ENCODE peak calls at places on chromosomes 6 and 20, in four cellular contexts. One of them, this sample, is unnamed.

GRCh38 chr6:135062735-135063134 is 8.1 kb upstream of the HBS1L start:
- DNase-seq in choroid plexus epithelial cell: no peak
- DNase-seq in DMS79: no peak
- DNase-seq in GM20000: no peak
- DNase-seq in this sample: no peak

GRCh38 chr6:144936764-144937163 is 651.6 kb downstream of the UTRN start:
- DNase-seq in choroid plexus epithelial cell: peak
- DNase-seq in DMS79: no peak
- DNase-seq in GM20000: no peak
- DNase-seq in this sample: peak

GRCh38 chr6:33428219-33428890 is 8.5 kb downstream of the SYNGAP1 start:
- DNase-seq in choroid plexus epithelial cell: no peak
- DNase-seq in DMS79: no peak
- DNase-seq in GM20000: peak
- DNase-seq in this sample: peak

GRCh38 chr6:150877928-150878327 is 12.4 kb downstream of the MTHFD1L start:
- DNase-seq in choroid plexus epithelial cell: no peak
- DNase-seq in DMS79: no peak
- DNase-seq in GM20000: no peak
- DNase-seq in this sample: no peak

GRCh38 chr6:122651604-122652003 is 41.4 kb downstream of the PKIB start:
- DNase-seq in choroid plexus epithelial cell: peak
- DNase-seq in DMS79: no peak
- DNase-seq in GM20000: no peak
- DNase-seq in this sample: no peak

GRCh38 chr20:4227085-4227821 is 211.9 kb upstream of the RNF24 start:
- DNase-seq in choroid plexus epithelial cell: peak
- DNase-seq in DMS79: no peak
- DNase-seq in GM20000: no peak
- DNase-seq in this sample: peak

GRCh38 chr6:35213161-35213823 is 464 bp upstream of the SCUBE3 start:
- DNase-seq in choroid plexus epithelial cell: no peak
- DNase-seq in DMS79: no peak
- DNase-seq in GM20000: no peak
- DNase-seq in this sample: no peak

GRCh38 chr6:156832166-156832743 is 55.1 kb downstream of the ARID1B start:
- DNase-seq in choroid plexus epithelial cell: peak
- DNase-seq in DMS79: peak
- DNase-seq in GM20000: no peak
- DNase-seq in this sample: peak

GRCh38 chr6:134288538-134289203 is 29.2 kb downstream of the SGK1 start:
- DNase-seq in choroid plexus epithelial cell: peak
- DNase-seq in DMS79: no peak
- DNase-seq in GM20000: peak
- DNase-seq in this sample: peak

GRCh38 chr6:21099338-21100314 is 493.9 kb upstream of the SOX4 start:
- DNase-seq in choroid plexus epithelial cell: no peak
- DNase-seq in DMS79: no peak
- DNase-seq in GM20000: no peak
- DNase-seq in this sample: no peak

GRCh38 chr6:5025911-5026819 is 22.3 kb upstream of the RPP40 start:
- DNase-seq in choroid plexus epithelial cell: peak
- DNase-seq in DMS79: peak
- DNase-seq in GM20000: no peak
- DNase-seq in this sample: peak

GRCh38 chr6:21886601-21887091 is 293.1 kb downstream of the SOX4 start:
- DNase-seq in choroid plexus epithelial cell: peak
- DNase-seq in DMS79: no peak
- DNase-seq in GM20000: no peak
- DNase-seq in this sample: peak

GRCh38 chr6:69584536-69584912 is 212.3 kb downstream of the LMBRD1 start:
- DNase-seq in choroid plexus epithelial cell: no peak
- DNase-seq in DMS79: no peak
- DNase-seq in GM20000: no peak
- DNase-seq in this sample: peak

GRCh38 chr6:132391391-132392291 is 9.6 kb downstream of the MOXD1 start:
- DNase-seq in choroid plexus epithelial cell: peak
- DNase-seq in DMS79: no peak
- DNase-seq in GM20000: no peak
- DNase-seq in this sample: peak

GRCh38 chr6:118712955-118713354 is 61.6 kb upstream of the CEP85L start:
- DNase-seq in choroid plexus epithelial cell: peak
- DNase-seq in DMS79: no peak
- DNase-seq in GM20000: no peak
- DNase-seq in this sample: peak

GRCh38 chr6:54802775-54803631 is 43.6 kb upstream of the FAM83B start:
- DNase-seq in choroid plexus epithelial cell: peak
- DNase-seq in DMS79: no peak
- DNase-seq in GM20000: no peak
- DNase-seq in this sample: peak

GRCh38 chr6:45816674-45817297 is 198.9 kb downstream of the CLIC5 start:
- DNase-seq in choroid plexus epithelial cell: peak
- DNase-seq in DMS79: no peak
- DNase-seq in GM20000: no peak
- DNase-seq in this sample: peak

GRCh38 chr6:72691298-72691697 is 69.4 kb downstream of the KCNQ5 start:
- DNase-seq in choroid plexus epithelial cell: no peak
- DNase-seq in DMS79: no peak
- DNase-seq in GM20000: no peak
- DNase-seq in this sample: no peak

GRCh38 chr6:116251568-116252384 is 2.1 kb downstream of the TSPYL4 start:
- DNase-seq in choroid plexus epithelial cell: peak
- DNase-seq in DMS79: no peak
- DNase-seq in GM20000: no peak
- DNase-seq in this sample: peak

GRCh38 chr20:33561981-33562601 is 72.2 kb downstream of the CBFA2T2 start:
- DNase-seq in choroid plexus epithelial cell: peak
- DNase-seq in DMS79: peak
- DNase-seq in GM20000: no peak
- DNase-seq in this sample: peak

GRCh38 chr20:46897471-46897870 is 2.8 kb downstream of the EYA2 start:
- DNase-seq in choroid plexus epithelial cell: no peak
- DNase-seq in DMS79: no peak
- DNase-seq in GM20000: no peak
- DNase-seq in this sample: no peak

GRCh38 chr6:162856885-162857284 is 129.1 kb downstream of the PACRG start:
- DNase-seq in choroid plexus epithelial cell: peak
- DNase-seq in DMS79: no peak
- DNase-seq in GM20000: no peak
- DNase-seq in this sample: peak

GRCh38 chr6:129920103-129920798 is 59.1 kb upstream of the TMEM244 start:
- DNase-seq in choroid plexus epithelial cell: peak
- DNase-seq in DMS79: no peak
- DNase-seq in GM20000: no peak
- DNase-seq in this sample: peak

GRCh38 chr20:48041078-48041780 is 255.9 kb upstream of the SULF2 start:
- DNase-seq in choroid plexus epithelial cell: no peak
- DNase-seq in DMS79: no peak
- DNase-seq in GM20000: no peak
- DNase-seq in this sample: no peak

GRCh38 chr6:137589067-137589848 is 95.1 kb upstream of the OLIG3 start:
- DNase-seq in choroid plexus epithelial cell: peak
- DNase-seq in DMS79: no peak
- DNase-seq in GM20000: peak
- DNase-seq in this sample: peak

GRCh38 chr6:122555561-122555960 is 54.6 kb upstream of the PKIB start:
- DNase-seq in choroid plexus epithelial cell: no peak
- DNase-seq in DMS79: no peak
- DNase-seq in GM20000: no peak
- DNase-seq in this sample: no peak

GRCh38 chr20:61940491-61940890 is 125.2 kb downstream of the TAF4 start:
- DNase-seq in choroid plexus epithelial cell: no peak
- DNase-seq in DMS79: no peak
- DNase-seq in GM20000: no peak
- DNase-seq in this sample: no peak

GRCh38 chr6:34679552-34680255 is 16.9 kb downstream of the ILRUN start:
- DNase-seq in choroid plexus epithelial cell: no peak
- DNase-seq in DMS79: peak
- DNase-seq in GM20000: no peak
- DNase-seq in this sample: no peak

GRCh38 chr20:4053516-4053919 is 38.2 kb upstream of the RNF24 start:
- DNase-seq in choroid plexus epithelial cell: peak
- DNase-seq in DMS79: no peak
- DNase-seq in GM20000: no peak
- DNase-seq in this sample: peak

GRCh38 chr6:15871211-15871770 is 208.5 kb upstream of the DTNBP1 start:
- DNase-seq in choroid plexus epithelial cell: no peak
- DNase-seq in DMS79: no peak
- DNase-seq in GM20000: no peak
- DNase-seq in this sample: no peak

GRCh38 chr20:60381643-60382400 is 423.6 kb downstream of the CDH26 start:
- DNase-seq in choroid plexus epithelial cell: peak
- DNase-seq in DMS79: no peak
- DNase-seq in GM20000: no peak
- DNase-seq in this sample: no peak

This sample was measured in M059J.